ENCODE peak calls at places on chromosomes 4 and X, in six cellular contexts. One of them, this sample, is unnamed.

GRCh38 chr4:140351778-140352177 is 21.7 kb upstream of the SCOC start:
- DNase-seq in naive thymus-derived CD4-positive, alpha-beta T cell: no peak
- DNase-seq in fibroblast of lung: no peak
- DNase-seq in osteoblast: no peak
- DNase-seq in PC-3: no peak
- DNase-seq in endothelial cell of umbilical vein: no peak
- DNase-seq in this sample: no peak

GRCh38 chr4:154124539-154125255 is 335.8 kb upstream of the SFRP2 start:
- DNase-seq in PC-3: peak
- DNase-seq in endothelial cell of umbilical vein: no peak
- DNase-seq in naive thymus-derived CD4-positive, alpha-beta T cell: no peak
- DNase-seq in osteoblast: no peak
- DNase-seq in fibroblast of lung: peak
- DNase-seq in this sample: peak

GRCh38 chr4:155653052-155653451 is 13.6 kb upstream of the GUCY1A1 start:
- DNase-seq in endothelial cell of umbilical vein: no peak
- DNase-seq in PC-3: no peak
- DNase-seq in fibroblast of lung: no peak
- DNase-seq in osteoblast: no peak
- DNase-seq in naive thymus-derived CD4-positive, alpha-beta T cell: no peak
- DNase-seq in this sample: no peak

GRCh38 chrX:49155243-49155899 is 7.2 kb upstream of the MAGIX start:
- DNase-seq in osteoblast: peak
- DNase-seq in PC-3: peak
- DNase-seq in fibroblast of lung: peak
- DNase-seq in naive thymus-derived CD4-positive, alpha-beta T cell: peak
- DNase-seq in endothelial cell of umbilical vein: peak
- DNase-seq in this sample: no peak

GRCh38 chr4:2332201-2332975 is 70.5 kb upstream of the MXD4 start:
- DNase-seq in PC-3: no peak
- DNase-seq in fibroblast of lung: no peak
- DNase-seq in naive thymus-derived CD4-positive, alpha-beta T cell: no peak
- DNase-seq in endothelial cell of umbilical vein: no peak
- DNase-seq in osteoblast: no peak
- DNase-seq in this sample: no peak

GRCh38 chr4:64617813-64618212 is 208.6 kb upstream of the TECRL start:
- DNase-seq in fibroblast of lung: peak
- DNase-seq in naive thymus-derived CD4-positive, alpha-beta T cell: no peak
- DNase-seq in endothelial cell of umbilical vein: no peak
- DNase-seq in osteoblast: no peak
- DNase-seq in PC-3: peak
- DNase-seq in this sample: no peak

GRCh38 chr4:5780831-5781480 is 70.0 kb downstream of the EVC start:
- DNase-seq in endothelial cell of umbilical vein: no peak
- DNase-seq in fibroblast of lung: peak
- DNase-seq in osteoblast: peak
- DNase-seq in PC-3: no peak
- DNase-seq in naive thymus-derived CD4-positive, alpha-beta T cell: no peak
- DNase-seq in this sample: no peak

GRCh38 chr4:186029731-186030421 is 39.1 kb upstream of the TLR3 start:
- DNase-seq in naive thymus-derived CD4-positive, alpha-beta T cell: no peak
- DNase-seq in PC-3: no peak
- DNase-seq in fibroblast of lung: peak
- DNase-seq in osteoblast: peak
- DNase-seq in endothelial cell of umbilical vein: peak
- DNase-seq in this sample: no peak

GRCh38 chr4:162116085-162116784 is 47.6 kb downstream of the FSTL5 start:
- DNase-seq in endothelial cell of umbilical vein: no peak
- DNase-seq in naive thymus-derived CD4-positive, alpha-beta T cell: no peak
- DNase-seq in fibroblast of lung: no peak
- DNase-seq in PC-3: no peak
- DNase-seq in osteoblast: no peak
- DNase-seq in this sample: no peak

GRCh38 chr4:42543126-42543525 is 113.8 kb downstream of the ATP8A1 start:
- DNase-seq in endothelial cell of umbilical vein: no peak
- DNase-seq in osteoblast: no peak
- DNase-seq in PC-3: no peak
- DNase-seq in naive thymus-derived CD4-positive, alpha-beta T cell: no peak
- DNase-seq in fibroblast of lung: no peak
- DNase-seq in this sample: no peak

GRCh38 chr4:6987566-6987920 is 55.6 kb upstream of the TADA2B start:
- DNase-seq in endothelial cell of umbilical vein: no peak
- DNase-seq in osteoblast: no peak
- DNase-seq in naive thymus-derived CD4-positive, alpha-beta T cell: no peak
- DNase-seq in PC-3: peak
- DNase-seq in fibroblast of lung: peak
- DNase-seq in this sample: peak

GRCh38 chr4:25908491-25908901 is 5.5 kb upstream of the SMIM20 start:
- DNase-seq in PC-3: peak
- DNase-seq in naive thymus-derived CD4-positive, alpha-beta T cell: no peak
- DNase-seq in fibroblast of lung: peak
- DNase-seq in osteoblast: peak
- DNase-seq in endothelial cell of umbilical vein: peak
- DNase-seq in this sample: peak

GRCh38 chr4:110533940-110534339 is 58.0 kb downstream of the ENPEP start:
- DNase-seq in fibroblast of lung: peak
- DNase-seq in naive thymus-derived CD4-positive, alpha-beta T cell: no peak
- DNase-seq in osteoblast: peak
- DNase-seq in PC-3: peak
- DNase-seq in endothelial cell of umbilical vein: peak
- DNase-seq in this sample: peak

GRCh38 chr4:40669504-40669903 is 39.8 kb upstream of the RBM47 start:
- DNase-seq in naive thymus-derived CD4-positive, alpha-beta T cell: no peak
- DNase-seq in osteoblast: no peak
- DNase-seq in fibroblast of lung: no peak
- DNase-seq in endothelial cell of umbilical vein: no peak
- DNase-seq in PC-3: no peak
- DNase-seq in this sample: no peak

GRCh38 chr4:54539500-54540029 is 118.2 kb upstream of the KIT start:
- DNase-seq in osteoblast: peak
- DNase-seq in PC-3: no peak
- DNase-seq in fibroblast of lung: peak
- DNase-seq in naive thymus-derived CD4-positive, alpha-beta T cell: no peak
- DNase-seq in endothelial cell of umbilical vein: peak
- DNase-seq in this sample: no peak

GRCh38 chrX:153829799-153830631 is at the start of gene PDZD4:
- DNase-seq in naive thymus-derived CD4-positive, alpha-beta T cell: no peak
- DNase-seq in osteoblast: peak
- DNase-seq in fibroblast of lung: no peak
- DNase-seq in endothelial cell of umbilical vein: no peak
- DNase-seq in PC-3: no peak
- DNase-seq in this sample: no peak

GRCh38 chr4:81833596-81833995 is 361.9 kb upstream of the RASGEF1B start:
- DNase-seq in endothelial cell of umbilical vein: no peak
- DNase-seq in PC-3: no peak
- DNase-seq in naive thymus-derived CD4-positive, alpha-beta T cell: no peak
- DNase-seq in fibroblast of lung: no peak
- DNase-seq in osteoblast: no peak
- DNase-seq in this sample: no peak

GRCh38 chr4:122652379-122652778 is 31.5 kb upstream of the IL21 start:
- DNase-seq in fibroblast of lung: peak
- DNase-seq in osteoblast: peak
- DNase-seq in naive thymus-derived CD4-positive, alpha-beta T cell: peak
- DNase-seq in endothelial cell of umbilical vein: peak
- DNase-seq in PC-3: peak
- DNase-seq in this sample: no peak

GRCh38 chr4:172927096-172927495 is 241.5 kb upstream of the GALNT7 start:
- DNase-seq in osteoblast: no peak
- DNase-seq in endothelial cell of umbilical vein: peak
- DNase-seq in fibroblast of lung: no peak
- DNase-seq in naive thymus-derived CD4-positive, alpha-beta T cell: no peak
- DNase-seq in PC-3: no peak
- DNase-seq in this sample: no peak

GRCh38 chr4:38177035-38177791 is 217.0 kb downstream of the PTTG2 start:
- DNase-seq in osteoblast: no peak
- DNase-seq in naive thymus-derived CD4-positive, alpha-beta T cell: peak
- DNase-seq in endothelial cell of umbilical vein: peak
- DNase-seq in fibroblast of lung: peak
- DNase-seq in PC-3: no peak
- DNase-seq in this sample: no peak

GRCh38 chr4:147049940-147050852 is 104.5 kb upstream of the TTC29 start:
- DNase-seq in PC-3: peak
- DNase-seq in naive thymus-derived CD4-positive, alpha-beta T cell: no peak
- DNase-seq in osteoblast: peak
- DNase-seq in endothelial cell of umbilical vein: no peak
- DNase-seq in fibroblast of lung: peak
- DNase-seq in this sample: no peak

GRCh38 chr4:80492761-80493160 is 157.2 kb downstream of the CFAP299 start:
- DNase-seq in osteoblast: no peak
- DNase-seq in PC-3: peak
- DNase-seq in fibroblast of lung: no peak
- DNase-seq in naive thymus-derived CD4-positive, alpha-beta T cell: peak
- DNase-seq in endothelial cell of umbilical vein: no peak
- DNase-seq in this sample: no peak

GRCh38 chrX:100424012-100424411 is 13.9 kb upstream of the PCDH19 start:
- DNase-seq in PC-3: peak
- DNase-seq in naive thymus-derived CD4-positive, alpha-beta T cell: no peak
- DNase-seq in osteoblast: no peak
- DNase-seq in endothelial cell of umbilical vein: peak
- DNase-seq in fibroblast of lung: no peak
- DNase-seq in this sample: no peak

GRCh38 chrX:29545878-29546277 is 669.5 kb upstream of the MAGEB2 start:
- DNase-seq in fibroblast of lung: no peak
- DNase-seq in PC-3: no peak
- DNase-seq in endothelial cell of umbilical vein: no peak
- DNase-seq in osteoblast: no peak
- DNase-seq in naive thymus-derived CD4-positive, alpha-beta T cell: no peak
- DNase-seq in this sample: no peak

GRCh38 chr4:27123050-27123768 is 262.6 kb downstream of the STIM2 start:
- DNase-seq in osteoblast: no peak
- DNase-seq in PC-3: peak
- DNase-seq in naive thymus-derived CD4-positive, alpha-beta T cell: no peak
- DNase-seq in fibroblast of lung: peak
- DNase-seq in endothelial cell of umbilical vein: no peak
- DNase-seq in this sample: peak

DNA sequence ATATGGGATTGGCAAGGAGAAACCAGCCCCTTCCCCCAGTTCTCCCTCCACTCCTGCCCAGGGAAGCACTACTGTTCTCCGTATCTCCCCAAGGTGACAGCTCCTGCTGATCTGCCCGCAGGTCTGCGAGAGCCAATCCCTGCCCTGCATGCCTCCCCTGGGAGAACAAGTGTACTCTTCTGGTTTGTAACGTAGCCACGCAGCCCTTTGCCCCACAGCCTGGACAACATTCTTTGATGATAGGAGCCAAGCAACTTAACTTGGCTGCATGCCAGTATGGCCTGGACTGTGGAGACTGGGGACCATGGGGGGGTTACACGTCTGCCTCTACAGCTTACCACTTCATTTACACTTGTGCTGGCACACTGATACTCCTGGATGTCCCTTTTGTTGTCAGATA is 2.0 kb downstream of the STBD1 start:
- DNase-seq in osteoblast: no peak
- DNase-seq in naive thymus-derived CD4-positive, alpha-beta T cell: no peak
- DNase-seq in PC-3: no peak
- DNase-seq in fibroblast of lung: no peak
- DNase-seq in endothelial cell of umbilical vein: no peak
- DNase-seq in this sample: no peak
- H3K27ac ChIP-seq in osteoblast: no peak
- H3K27ac ChIP-seq in naive thymus-derived CD4-positive, alpha-beta T cell: no peak
- H3K27ac ChIP-seq in PC-3: no peak
- H3K27ac ChIP-seq in fibroblast of lung: no peak
- H3K27ac ChIP-seq in endothelial cell of umbilical vein: no peak
- H3K27ac ChIP-seq in this sample: no peak

DNA sequence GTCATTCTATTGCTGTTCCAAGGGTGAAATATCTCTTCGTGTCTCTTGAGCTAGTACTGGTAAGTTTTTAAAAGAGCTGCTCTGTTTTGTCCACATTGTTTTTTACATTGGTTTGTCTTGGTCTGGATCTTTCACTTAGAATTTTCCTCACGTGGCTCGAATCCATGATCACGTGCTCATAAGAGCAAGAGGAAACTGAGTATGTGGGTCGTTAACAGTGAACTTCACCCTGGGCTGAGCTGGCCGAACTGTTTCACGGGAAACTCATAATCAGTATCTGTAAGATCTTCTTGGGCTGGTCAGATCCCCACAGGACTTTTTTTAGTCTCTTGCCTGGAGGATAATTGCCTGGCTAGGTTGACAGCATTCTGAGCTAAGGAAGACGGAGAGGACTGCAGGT is 77.8 kb upstream of the HELT start:
- DNase-seq in PC-3: no peak
- DNase-seq in osteoblast: peak
- DNase-seq in fibroblast of lung: no peak
- DNase-seq in naive thymus-derived CD4-positive, alpha-beta T cell: no peak
- DNase-seq in endothelial cell of umbilical vein: no peak
- DNase-seq in this sample: no peak
- H3K27ac ChIP-seq in PC-3: no peak
- H3K27ac ChIP-seq in osteoblast: no peak
- H3K27ac ChIP-seq in fibroblast of lung: no peak
- H3K27ac ChIP-seq in naive thymus-derived CD4-positive, alpha-beta T cell: no peak
- H3K27ac ChIP-seq in endothelial cell of umbilical vein: no peak
- H3K27ac ChIP-seq in this sample: no peak

GRCh38 chr4:145843651-145844050 is 95.0 kb downstream of the ZNF827 start:
- DNase-seq in osteoblast: no peak
- DNase-seq in endothelial cell of umbilical vein: no peak
- DNase-seq in PC-3: no peak
- DNase-seq in naive thymus-derived CD4-positive, alpha-beta T cell: no peak
- DNase-seq in fibroblast of lung: no peak
- DNase-seq in this sample: no peak
- H3K27ac ChIP-seq in osteoblast: no peak
- H3K27ac ChIP-seq in endothelial cell of umbilical vein: peak
- H3K27ac ChIP-seq in PC-3: no peak
- H3K27ac ChIP-seq in naive thymus-derived CD4-positive, alpha-beta T cell: no peak
- H3K27ac ChIP-seq in fibroblast of lung: no peak
- H3K27ac ChIP-seq in this sample: peak

GRCh38 chrX:13653022-13653693 is at the start of gene TCEANC:
- DNase-seq in PC-3: peak
- DNase-seq in naive thymus-derived CD4-positive, alpha-beta T cell: peak
- DNase-seq in endothelial cell of umbilical vein: peak
- DNase-seq in fibroblast of lung: peak
- DNase-seq in osteoblast: peak
- DNase-seq in this sample: peak

GRCh38 chrX:13650318-13650717 is 2.6 kb upstream of the TCEANC start:
- DNase-seq in fibroblast of lung: no peak
- DNase-seq in osteoblast: no peak
- DNase-seq in endothelial cell of umbilical vein: no peak
- DNase-seq in PC-3: no peak
- DNase-seq in naive thymus-derived CD4-positive, alpha-beta T cell: no peak
- DNase-seq in this sample: no peak

GRCh38 chrX:13652256-13653021 is 502 bp upstream of the TCEANC start:
- DNase-seq in fibroblast of lung: peak
- DNase-seq in endothelial cell of umbilical vein: peak
- DNase-seq in osteoblast: peak
- DNase-seq in naive thymus-derived CD4-positive, alpha-beta T cell: no peak
- DNase-seq in PC-3: peak
- DNase-seq in this sample: no peak

GRCh38 chrX:13649823-13650222 is 3.1 kb upstream of the TCEANC start:
- DNase-seq in naive thymus-derived CD4-positive, alpha-beta T cell: no peak
- DNase-seq in osteoblast: no peak
- DNase-seq in PC-3: no peak
- DNase-seq in fibroblast of lung: peak
- DNase-seq in endothelial cell of umbilical vein: no peak
- DNase-seq in this sample: no peak

DNA sequence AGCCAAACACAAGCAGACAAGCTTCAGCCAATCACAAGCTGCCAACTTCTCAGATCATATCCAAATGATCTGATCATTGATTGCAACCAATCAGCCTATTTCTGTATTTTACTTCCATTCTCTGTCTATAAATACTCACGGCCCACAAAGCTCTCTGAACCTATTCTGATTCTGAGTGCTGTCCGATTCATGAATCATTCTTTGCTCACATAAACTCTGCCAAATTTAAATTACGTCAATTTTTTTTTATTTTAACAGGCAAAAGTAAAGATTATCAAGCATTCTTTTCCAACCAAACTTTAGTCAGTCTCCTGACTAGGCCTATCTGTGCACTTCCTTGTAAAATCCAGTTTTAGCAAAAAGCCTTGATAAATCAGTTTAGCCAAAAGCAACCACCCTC is 1.8 kb upstream of the TCEANC start:
- DNase-seq in fibroblast of lung: peak
- DNase-seq in PC-3: peak
- DNase-seq in osteoblast: no peak
- DNase-seq in naive thymus-derived CD4-positive, alpha-beta T cell: no peak
- DNase-seq in endothelial cell of umbilical vein: no peak
- DNase-seq in this sample: no peak
- H3K27ac ChIP-seq in fibroblast of lung: peak
- H3K27ac ChIP-seq in PC-3: peak
- H3K27ac ChIP-seq in osteoblast: peak
- H3K27ac ChIP-seq in naive thymus-derived CD4-positive, alpha-beta T cell: no peak
- H3K27ac ChIP-seq in endothelial cell of umbilical vein: no peak
- H3K27ac ChIP-seq in this sample: no peak

This sample was measured in epithelial cell of prostate.